ENCODE peak calls at places on chromosomes 7 and 10, in five cellular contexts. R is neuronal stem cell, J is G401, V is NCI-H1105, A is iris pigment epithelial cell. N is an unnamed sample.

GRCh38 chr7:50812847-50813475 is 30.3 kb upstream of the GRB10 start:
- DNase-seq in J (no peak), R (no peak), A (peak; percentile 78), V (no peak), N (no peak)

GRCh38 chr10:93566435-93567276 is at the start of gene FFAR4:
- DNase-seq in V (no peak), A (no peak), R (no peak), J (no peak), N (no peak)

GRCh38 chr7:97680622-97681021 is 51.3 kb upstream of the TAC1 start:
- DNase-seq in A (no peak), R (no peak), J (no peak), V (no peak), N (no peak)

GRCh38 chr10:3830946-3831345 is 45.9 kb upstream of the KLF6 start:
- DNase-seq in V (no peak), J (no peak), A (peak; percentile 75), R (no peak), N (no peak)

GRCh38 chr7:16900212-16900768 is 18.5 kb upstream of the AGR3 start:
- DNase-seq in J (no peak), V (no peak), A (no peak), R (no peak), N (no peak)

GRCh38 chr7:66737667-66738066 is 2.9 kb upstream of the RABGEF1 start:
- DNase-seq in V (no peak), A (no peak), R (no peak), J (no peak), N (no peak)

GRCh38 chr10:130189466-130190064 is 53.4 kb downstream of the GLRX3 start:
- DNase-seq in A (no peak), V (no peak), J (no peak), R (no peak), N (no peak)

GRCh38 chr7:105617280-105618015 is 36.2 kb upstream of the EFCAB10 start:
- DNase-seq in R (no peak), V (no peak), J (no peak), A (no peak), N (no peak)

GRCh38 chr10:97332586-97333350 is 1.8 kb downstream of the FRAT2 start:
- DNase-seq in R (peak; percentile 33), V (no peak), J (peak; percentile 78), A (peak; percentile 78), N (peak; percentile 23)

GRCh38 chr7:70790215-70791073 is 341.5 kb upstream of the GALNT17 start:
- DNase-seq in A (no peak), V (no peak), R (no peak), J (no peak), N (no peak)

GRCh38 chr7:155738104-155738503 is 74.2 kb downstream of the SHH start:
- DNase-seq in R (no peak), A (no peak), V (no peak), J (no peak), N (no peak)